ENCODE peak calls at places on chromosomes 13 and 19, in nine cellular contexts. F is tibial nerve; H is activated CD4-positive, alpha-beta T cell treated with anti-CD3 and anti-CD28 coated beads, Interleukin-2, amount 50 U/mL, for 24 hours; U is activated naive CD4-positive, alpha-beta T cell treated with anti-CD3 and anti-CD28 coated beads for 36 hours; G is T follicular helper cell; Y is EH; M is NCI-H1048; P is colonic mucosa; D is breast epithelium. N is an unnamed sample.

GRCh38 chr13:36870050-36870692 is 49.9 kb downstream of the SMAD9 start:
- DNase-seq in H (no peak), M (no peak), U (no peak), D (no peak), Y (no peak), P (no peak), G (no peak), F (no peak), N (no peak)

GRCh38 chr13:41457589-41458186 is 338 bp downstream of the RGCC start:
- DNase-seq in H (peak; percentile 30), U (peak; percentile 54), D (no peak), M (no peak), F (no peak), Y (no peak), G (no peak), P (peak; percentile 24), N (peak; percentile 25)

GRCh38 chr19:49830766-49831165 is 12.7 kb downstream of the MED25 start:
- DNase-seq in G (no peak), U (no peak), P (no peak), Y (no peak), H (no peak), M (no peak), D (no peak), F (no peak), N (no peak)

GRCh38 chr13:75073791-75074190 is 408.2 kb downstream of the TBC1D4 start:
- DNase-seq in F (no peak), D (no peak), M (no peak), G (no peak), Y (no peak), P (no peak), H (no peak), U (no peak), N (no peak)

GRCh38 chr19:3573162-3573857 is 566 bp downstream of the HMG20B start:
- DNase-seq in G (no peak), H (no peak), F (no peak), Y (no peak), D (no peak), U (no peak), P (peak; percentile 41), M (no peak), N (peak; percentile 59)

GRCh38 chr13:27401210-27401609 is 23.2 kb upstream of the GTF3A start:
- DNase-seq in U (no peak), D (no peak), G (no peak), F (no peak), H (no peak), P (peak; percentile 75), Y (peak; percentile 15), M (no peak), N (no peak)

GRCh38 chr19:11530432-11530831 is 1.5 kb upstream of the ECSIT start:
- DNase-seq in U (peak; percentile 64), Y (peak; percentile 44), M (peak; percentile 83), G (no peak), P (peak; percentile 79), F (peak; percentile 23), H (no peak), D (peak; percentile 67), N (peak; percentile 65)

GRCh38 chr13:27825153-27825552 is 32.9 kb downstream of the GSX1 start:
- DNase-seq in H (no peak), M (no peak), U (no peak), Y (no peak), F (no peak), P (no peak), D (no peak), G (no peak), N (no peak)

GRCh38 chr13:66003558-66003957 is 1226.6 kb downstream of the PCDH9 start:
- DNase-seq in F (no peak), H (no peak), G (no peak), Y (no peak), P (no peak), U (no peak), D (no peak), M (no peak), N (no peak)

GRCh38 chr19:34171539-34171876 is 796 bp upstream of the LSM14A start:
- DNase-seq in M (no peak), Y (peak; percentile 81), G (no peak), D (no peak), F (no peak), H (no peak), U (peak; percentile 82), P (no peak), N (peak; percentile 76)

GRCh38 chr19:46383846-46384245 is 29.5 kb downstream of the CCDC8 start:
- DNase-seq in U (no peak), Y (no peak), P (no peak), M (no peak), G (no peak), H (no peak), F (no peak), D (no peak), N (no peak)

GRCh38 chr13:35966024-35966423 is 165.2 kb downstream of the DCLK1 start:
- DNase-seq in G (no peak), U (no peak), P (no peak), D (no peak), H (no peak), Y (peak; percentile 41), M (no peak), F (no peak), N (peak; percentile 38)